ENCODE peak calls at places on chromosomes 2 and 18, in eight cellular contexts. One of them, this sample, is unnamed. For H3K4me1 and H3K36me3, the result is how much of the 10 kb centered on the place peaks cover.

GRCh38 chr18:40056085-40056484 is 1898.9 kb upstream of the PIK3C3 start:
- DNase-seq in PC-9: no peak
- DNase-seq in fibroblast of lung: no peak
- DNase-seq in kidney: peak
- DNase-seq in neural progenitor cell: no peak
- DNase-seq in thoracic aorta: no peak
- DNase-seq in PC-3: no peak
- DNase-seq in uterus: no peak
- DNase-seq in this sample: no peak

GRCh38 chr2:88398122-88398655 is 54.3 kb downstream of the FOXI3 start:
- DNase-seq in uterus: no peak
- DNase-seq in kidney: no peak
- DNase-seq in neural progenitor cell: peak
- DNase-seq in PC-9: no peak
- DNase-seq in fibroblast of lung: no peak
- DNase-seq in PC-3: no peak
- DNase-seq in thoracic aorta: no peak
- DNase-seq in this sample: no peak

GRCh38 chr2:217074576-217075224 is 214.8 kb upstream of the TNP1 start:
- DNase-seq in kidney: no peak
- DNase-seq in uterus: no peak
- DNase-seq in neural progenitor cell: no peak
- DNase-seq in PC-3: no peak
- DNase-seq in fibroblast of lung: peak
- DNase-seq in thoracic aorta: no peak
- DNase-seq in PC-9: no peak
- DNase-seq in this sample: no peak

GRCh38 chr2:144705328-144706245 is 185.7 kb upstream of the ZEB2 start:
- DNase-seq in neural progenitor cell: no peak
- DNase-seq in PC-3: no peak
- DNase-seq in uterus: no peak
- DNase-seq in fibroblast of lung: peak
- DNase-seq in PC-9: no peak
- DNase-seq in kidney: no peak
- DNase-seq in thoracic aorta: no peak
- DNase-seq in this sample: no peak

GRCh38 chr2:63992061-63992685 is 27.1 kb downstream of the VPS54 start:
- DNase-seq in neural progenitor cell: peak
- DNase-seq in PC-9: no peak
- DNase-seq in uterus: no peak
- DNase-seq in kidney: no peak
- DNase-seq in fibroblast of lung: no peak
- DNase-seq in PC-3: no peak
- DNase-seq in thoracic aorta: no peak
- DNase-seq in this sample: no peak

GRCh38 chr2:120338015-120338414 is 7.9 kb upstream of the INHBB start:
- DNase-seq in fibroblast of lung: no peak
- DNase-seq in PC-9: no peak
- DNase-seq in kidney: no peak
- DNase-seq in PC-3: no peak
- DNase-seq in uterus: no peak
- DNase-seq in thoracic aorta: no peak
- DNase-seq in neural progenitor cell: no peak
- DNase-seq in this sample: no peak

GRCh38 chr18:31102020-31102684 is at the start of gene DSC2:
- DNase-seq in uterus: no peak
- DNase-seq in PC-3: peak
- DNase-seq in PC-9: peak
- DNase-seq in neural progenitor cell: peak
- DNase-seq in kidney: peak
- DNase-seq in fibroblast of lung: peak
- DNase-seq in thoracic aorta: no peak
- DNase-seq in this sample: no peak

GRCh38 chr2:95310651-95311050 is 13.5 kb downstream of the KCNIP3 start:
- DNase-seq in thoracic aorta: no peak
- DNase-seq in uterus: no peak
- DNase-seq in kidney: no peak
- DNase-seq in PC-9: no peak
- DNase-seq in fibroblast of lung: no peak
- DNase-seq in neural progenitor cell: no peak
- DNase-seq in PC-3: no peak
- DNase-seq in this sample: no peak

GRCh38 chr18:74718312-74718711 is 120.6 kb downstream of the ZNF407 start:
- DNase-seq in fibroblast of lung: no peak
- DNase-seq in PC-9: no peak
- DNase-seq in thoracic aorta: no peak
- DNase-seq in PC-3: no peak
- DNase-seq in neural progenitor cell: no peak
- DNase-seq in uterus: no peak
- DNase-seq in kidney: no peak
- DNase-seq in this sample: no peak

GRCh38 chr2:30197570-30197969 is 33.8 kb upstream of the LBH start:
- DNase-seq in fibroblast of lung: no peak
- DNase-seq in neural progenitor cell: peak
- DNase-seq in PC-9: no peak
- DNase-seq in thoracic aorta: no peak
- DNase-seq in uterus: no peak
- DNase-seq in kidney: no peak
- DNase-seq in PC-3: no peak
- DNase-seq in this sample: no peak

GRCh38 chr2:2664989-2665833 is 334.1 kb upstream of the MYT1L start:
- DNase-seq in thoracic aorta: peak
- DNase-seq in neural progenitor cell: peak
- DNase-seq in uterus: no peak
- DNase-seq in PC-3: peak
- DNase-seq in fibroblast of lung: peak
- DNase-seq in kidney: no peak
- DNase-seq in PC-9: no peak
- DNase-seq in this sample: no peak

GRCh38 chr2:39437522-39438296 is 624 bp upstream of the MAP4K3 start:
- DNase-seq in uterus: peak
- DNase-seq in thoracic aorta: no peak
- DNase-seq in neural progenitor cell: peak
- DNase-seq in PC-3: peak
- DNase-seq in kidney: peak
- DNase-seq in PC-9: peak
- DNase-seq in fibroblast of lung: peak
- DNase-seq in this sample: no peak

GRCh38 chr2:219111375-219112069 is 49.1 kb downstream of the NHEJ1 start:
- DNase-seq in neural progenitor cell: no peak
- DNase-seq in kidney: no peak
- DNase-seq in PC-3: no peak
- DNase-seq in thoracic aorta: no peak
- DNase-seq in fibroblast of lung: no peak
- DNase-seq in uterus: no peak
- DNase-seq in PC-9: no peak
- DNase-seq in this sample: no peak

GRCh38 chr2:219644801-219645480 is 17.5 kb downstream of the SLC4A3 start:
- DNase-seq in kidney: peak
- DNase-seq in fibroblast of lung: peak
- DNase-seq in thoracic aorta: no peak
- DNase-seq in PC-3: peak
- DNase-seq in neural progenitor cell: no peak
- DNase-seq in uterus: no peak
- DNase-seq in PC-9: no peak
- DNase-seq in this sample: no peak

GRCh38 chr18:77115461-77115907 is 17.1 kb downstream of the MBP start:
- DNase-seq in PC-9: no peak
- DNase-seq in thoracic aorta: no peak
- DNase-seq in fibroblast of lung: no peak
- DNase-seq in neural progenitor cell: no peak
- DNase-seq in kidney: no peak
- DNase-seq in PC-3: no peak
- DNase-seq in uterus: no peak
- DNase-seq in this sample: no peak

GRCh38 chr2:28355521-28356094 is 37.0 kb upstream of the FOSL2 start:
- DNase-seq in neural progenitor cell: no peak
- DNase-seq in thoracic aorta: no peak
- DNase-seq in PC-9: peak
- DNase-seq in uterus: peak
- DNase-seq in PC-3: no peak
- DNase-seq in fibroblast of lung: no peak
- DNase-seq in kidney: peak
- DNase-seq in this sample: no peak

GRCh38 chr2:95261602-95262001 is 12.6 kb upstream of the PROM2 start:
- DNase-seq in PC-3: no peak
- DNase-seq in thoracic aorta: no peak
- DNase-seq in uterus: no peak
- DNase-seq in kidney: no peak
- DNase-seq in PC-9: no peak
- DNase-seq in neural progenitor cell: no peak
- DNase-seq in fibroblast of lung: no peak
- DNase-seq in this sample: no peak

GRCh38 chr18:75638597-75639467 is 211.3 kb upstream of the SMIM21 start:
- DNase-seq in kidney: peak
- DNase-seq in PC-9: no peak
- DNase-seq in PC-3: no peak
- DNase-seq in fibroblast of lung: peak
- DNase-seq in uterus: peak
- DNase-seq in neural progenitor cell: peak
- DNase-seq in thoracic aorta: no peak
- DNase-seq in this sample: no peak

DNA sequence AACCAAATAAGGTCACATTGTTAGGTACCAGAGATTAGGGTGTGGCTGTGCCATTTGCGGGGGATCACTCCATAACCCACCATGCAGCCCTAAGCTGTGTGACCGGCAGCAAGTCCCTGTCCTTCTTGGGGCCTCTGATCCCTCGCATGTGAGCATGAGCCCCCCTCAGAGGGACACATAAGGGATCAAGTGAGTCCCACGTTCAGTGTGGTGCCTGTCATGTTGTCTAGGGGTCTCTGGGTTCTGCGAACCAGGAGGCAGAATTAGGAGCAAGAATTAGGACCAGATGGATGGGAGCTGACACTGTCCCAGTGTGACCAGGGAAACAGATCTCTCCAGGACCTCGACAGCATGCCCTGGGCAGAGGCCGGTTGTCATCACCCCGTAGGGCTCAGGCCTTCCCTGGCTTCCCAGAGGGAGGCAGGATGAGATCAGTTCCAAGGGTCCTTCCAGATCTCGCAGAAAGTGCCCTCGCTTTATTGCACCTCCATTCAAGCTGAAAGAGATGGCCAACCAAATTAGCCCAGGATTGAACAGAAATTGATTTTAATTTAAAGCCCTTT is 113.2 kb upstream of the OTOS start:
- DNase-seq in kidney: no peak
- DNase-seq in neural progenitor cell: no peak
- DNase-seq in uterus: no peak
- DNase-seq in thoracic aorta: no peak
- DNase-seq in fibroblast of lung: no peak
- DNase-seq in PC-3: no peak
- DNase-seq in PC-9: no peak
- DNase-seq in this sample: no peak
- H3K4me1 ChIP-seq in kidney: under half
- H3K4me1 ChIP-seq in neural progenitor cell: under half
- H3K4me1 ChIP-seq in uterus: under half
- H3K4me1 ChIP-seq in thoracic aorta: under half
- H3K4me1 ChIP-seq in fibroblast of lung: under half
- H3K4me1 ChIP-seq in PC-3: under half
- H3K4me1 ChIP-seq in PC-9: under half
- H3K4me1 ChIP-seq in this sample: under half

GRCh38 chr2:241496003-241496707 is 12.2 kb downstream of the STK25 start:
- DNase-seq in uterus: no peak
- DNase-seq in PC-3: no peak
- DNase-seq in kidney: no peak
- DNase-seq in thoracic aorta: no peak
- DNase-seq in neural progenitor cell: peak
- DNase-seq in fibroblast of lung: no peak
- DNase-seq in PC-9: no peak
- DNase-seq in this sample: no peak
- H3K36me3 ChIP-seq in uterus: under half
- H3K36me3 ChIP-seq in PC-3: under half
- H3K36me3 ChIP-seq in kidney: under half
- H3K36me3 ChIP-seq in thoracic aorta: under half
- H3K36me3 ChIP-seq in neural progenitor cell: under half
- H3K36me3 ChIP-seq in fibroblast of lung: under half
- H3K36me3 ChIP-seq in PC-9: under half
- H3K36me3 ChIP-seq in this sample: half or more

DNA sequence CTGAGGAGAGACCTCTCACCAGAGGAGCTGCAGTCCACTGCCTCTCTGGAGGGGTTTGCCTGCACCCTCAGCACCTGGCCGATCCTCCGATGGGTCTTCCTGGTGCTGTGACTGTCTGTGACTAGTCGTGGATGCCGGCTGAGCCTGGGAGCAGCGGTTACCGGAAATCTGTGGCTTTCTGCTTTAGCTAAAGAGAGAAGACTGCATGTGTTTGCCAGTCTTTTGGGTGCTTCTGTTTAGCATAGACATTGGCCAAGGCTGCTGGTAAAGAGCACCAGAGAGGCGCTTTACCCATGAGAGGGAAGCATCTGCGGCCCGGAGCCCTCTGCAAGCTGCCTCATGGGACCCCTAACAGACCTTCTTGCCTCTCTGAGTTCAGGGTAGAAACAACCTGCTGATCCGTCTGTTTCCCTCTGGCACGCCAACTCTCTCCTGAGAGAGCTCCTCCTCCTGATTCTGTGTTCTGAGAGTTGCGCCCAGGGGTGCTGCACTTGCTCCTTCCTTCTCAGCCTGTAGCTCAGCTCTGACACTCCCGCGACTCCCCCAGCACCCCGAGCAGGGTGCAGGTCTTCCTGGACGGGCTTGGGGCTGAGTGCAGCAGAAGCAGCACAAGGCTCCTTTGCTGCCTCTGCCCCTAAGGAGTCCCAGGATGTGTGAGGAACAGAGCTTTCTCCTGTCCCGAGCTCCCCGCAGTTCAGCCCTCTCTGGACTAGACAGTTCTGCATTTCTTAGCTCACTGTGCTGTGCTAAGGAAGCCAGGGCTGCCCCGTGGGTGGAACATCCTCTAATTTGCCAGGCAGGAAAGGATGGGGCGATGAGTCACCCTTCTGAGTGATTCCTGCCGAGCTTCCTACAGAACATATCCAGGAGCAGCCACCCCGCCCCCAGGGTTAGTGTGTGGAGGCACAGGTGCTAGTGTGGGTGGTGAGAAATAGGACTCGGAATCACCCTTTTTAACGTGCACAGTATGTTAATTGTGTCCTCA is 203.2 kb downstream of the SH3RF3 start:
- DNase-seq in thoracic aorta: peak
- DNase-seq in neural progenitor cell: no peak
- DNase-seq in fibroblast of lung: peak
- DNase-seq in PC-9: peak
- DNase-seq in PC-3: peak
- DNase-seq in uterus: peak
- DNase-seq in kidney: peak
- DNase-seq in this sample: peak
- H3K4me1 ChIP-seq in thoracic aorta: half or more
- H3K4me1 ChIP-seq in neural progenitor cell: under half
- H3K4me1 ChIP-seq in fibroblast of lung: under half
- H3K4me1 ChIP-seq in PC-9: under half
- H3K4me1 ChIP-seq in PC-3: half or more
- H3K4me1 ChIP-seq in uterus: under half
- H3K4me1 ChIP-seq in kidney: under half
- H3K4me1 ChIP-seq in this sample: under half

DNA sequence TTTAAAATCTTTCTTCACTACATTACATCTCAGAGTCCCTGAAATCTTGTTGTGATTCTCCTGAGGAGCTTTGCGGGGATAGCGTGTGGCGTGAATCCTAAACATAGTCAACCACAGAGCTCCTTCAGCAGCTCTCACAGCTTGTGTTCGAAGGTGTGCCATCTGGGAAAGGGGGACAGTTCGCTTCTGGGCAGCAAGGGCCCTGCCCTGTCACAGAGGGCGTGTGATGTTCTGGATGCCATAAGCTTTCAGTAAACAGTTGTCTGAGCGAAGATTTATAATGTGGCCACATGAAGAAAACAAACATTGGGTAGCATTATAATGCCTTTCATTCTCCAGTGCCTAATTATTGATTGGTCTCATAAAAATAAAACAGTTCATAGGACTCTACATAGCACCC is 172.5 kb downstream of the MYO1B start:
- DNase-seq in PC-9: no peak
- DNase-seq in thoracic aorta: no peak
- DNase-seq in PC-3: no peak
- DNase-seq in fibroblast of lung: no peak
- DNase-seq in kidney: no peak
- DNase-seq in uterus: no peak
- DNase-seq in neural progenitor cell: no peak
- DNase-seq in this sample: no peak
- H3K36me3 ChIP-seq in PC-9: under half
- H3K36me3 ChIP-seq in thoracic aorta: under half
- H3K36me3 ChIP-seq in PC-3: under half
- H3K36me3 ChIP-seq in fibroblast of lung: under half
- H3K36me3 ChIP-seq in kidney: under half
- H3K36me3 ChIP-seq in uterus: under half
- H3K36me3 ChIP-seq in neural progenitor cell: under half
- H3K36me3 ChIP-seq in this sample: under half